ENCODE peak calls at places on chromosome 4, in four cellular contexts. R, K, F and G are unnamed samples.

GRCh38 chr4:70365479-70365878 is 4.9 kb downstream of the SMR3A start:
- DNase-seq in R (no peak), K (no peak), F (no peak), G (no peak)

GRCh38 chr4:129350800-129351199 is 254.8 kb downstream of the C4orf33 start:
- DNase-seq in R (no peak), K (no peak), F (no peak), G (no peak)

GRCh38 chr4:1081689-1082040 is 31.7 kb downstream of the RNF212 start:
- DNase-seq in R (no peak), K (peak), F (no peak), G (no peak)

GRCh38 chr4:101205878-101206277 is 141.4 kb downstream of the PPP3CA start:
- DNase-seq in R (no peak), K (peak), F (no peak), G (no peak)

GRCh38 chr4:163493643-163494359 is 689 bp upstream of the TMA16 start:
- DNase-seq in R (no peak), K (no peak), F (no peak), G (no peak)

GRCh38 chr4:144366425-144366824 is 225.9 kb upstream of the GYPA start:
- DNase-seq in R (no peak), K (no peak), F (no peak), G (no peak)

GRCh38 chr4:4968161-4968757 is 51.0 kb downstream of the CYTL1 start:
- DNase-seq in R (no peak), K (no peak), F (no peak), G (no peak)

GRCh38 chr4:138308421-138308820 is 66.3 kb upstream of the SLC7A11 start:
- DNase-seq in R (peak), K (peak), F (no peak), G (no peak)

GRCh38 chr4:187183351-187183750 is 459.7 kb upstream of the FAT1 start:
- DNase-seq in R (no peak), K (peak), F (no peak), G (no peak)

GRCh38 chr4:128191115-128191897 is 96.3 kb downstream of the PGRMC2 start:
- DNase-seq in R (peak), K (peak), F (peak), G (peak)

GRCh38 chr4:174631901-174632758 is 109.8 kb upstream of the HPGD start:
- DNase-seq in R (no peak), K (peak), F (no peak), G (no peak)

GRCh38 chr4:75678473-75678872 is 5.3 kb upstream of the G3BP2 start:
- DNase-seq in R (no peak), K (no peak), F (no peak), G (no peak)

GRCh38 chr4:185096032-185096653 is 46.9 kb upstream of the SLC25A4 start:
- DNase-seq in R (no peak), K (peak), F (no peak), G (no peak)

GRCh38 chr4:125389713-125390112 is 75.0 kb downstream of the FAT4 start:
- DNase-seq in R (no peak), K (peak), F (no peak), G (no peak)

GRCh38 chr4:55444822-55445221 is 49.1 kb downstream of the TMEM165 start:
- DNase-seq in R (no peak), K (peak), F (no peak), G (no peak)

GRCh38 chr4:8478801-8479744 is 38.5 kb downstream of the TRMT44 start:
- DNase-seq in R (peak), K (no peak), F (no peak), G (no peak)

GRCh38 chr4:123350191-123350544 is 46.4 kb upstream of the SPRY1 start:
- DNase-seq in R (peak), K (peak), F (no peak), G (no peak)

GRCh38 chr4:27088491-27088890 is 227.8 kb downstream of the STIM2 start:
- DNase-seq in R (peak), K (no peak), F (no peak), G (no peak)

GRCh38 chr4:19241845-19242244 is 1009.9 kb upstream of the SLIT2 start:
- DNase-seq in R (peak), K (no peak), F (no peak), G (no peak)

GRCh38 chr4:90951037-90951436 is 823.8 kb downstream of the CCSER1 start:
- DNase-seq in R (no peak), K (peak), F (no peak), G (no peak)

GRCh38 chr4:184322328-184323025 is 104.8 kb upstream of the ENPP6 start:
- DNase-seq in R (no peak), K (no peak), F (no peak), G (no peak)

GRCh38 chr4:137651128-137651527 is 118.8 kb upstream of the PCDH18 start:
- DNase-seq in R (no peak), K (peak), F (no peak), G (no peak)

GRCh38 chr4:22179124-22179874 is 230.7 kb upstream of the KCNIP4 start:
- DNase-seq in R (no peak), K (peak), F (no peak), G (no peak)

GRCh38 chr4:15729910-15730533 is 27.2 kb downstream of the BST1 start:
- DNase-seq in R (peak), K (peak), F (no peak), G (no peak)

GRCh38 chr4:57136281-57136680 is 26.1 kb upstream of the IGFBP7 start:
- DNase-seq in R (no peak), K (peak), F (no peak), G (no peak)

GRCh38 chr4:76748649-76749048 is 149.3 kb downstream of the SOWAHB start:
- DNase-seq in R (peak), K (peak), F (no peak), G (no peak)

GRCh38 chr4:111697176-111697962 is 447.9 kb upstream of the FAM241A start:
- DNase-seq in R (no peak), K (no peak), F (no peak), G (no peak)